ENCODE peak calls at places on chromosomes 6 and 20, in seven cellular contexts. I is left ventricle myocardium inferior, S is ascending aorta, H is GM06990, M is aorta, T is astrocyte, L is prostate gland. U is an unnamed sample. For H3K27me3, the result is how much of the 10 kb centered on the place peaks cover.

GRCh38 chr6:63582579-63583231 is 10.4 kb downstream of the LOC128125822 start:
- DNase-seq in L (no peak), M (no peak), S (no peak), T (no peak), I (no peak), H (no peak), U (no peak)

GRCh38 chr20:11838076-11838636 is 79.5 kb upstream of the BTBD3 start:
- DNase-seq in H (no peak), T (no peak), S (no peak), L (no peak), M (no peak), I (no peak), U (peak)

GRCh38 chr6:5125152-5126006 is 40.2 kb downstream of the PPP1R3G start:
- DNase-seq in L (no peak), H (no peak), I (no peak), T (peak), S (no peak), M (no peak), U (peak)

GRCh38 chr6:125974214-125974866 is 12.0 kb upstream of the TRMT11 start:
- DNase-seq in H (no peak), S (no peak), M (no peak), T (peak), I (no peak), L (no peak), U (peak)

GRCh38 chr6:52186480-52186879 is 305 bp downstream of the IL17A start:
- DNase-seq in T (no peak), H (no peak), I (no peak), M (no peak), S (no peak), L (no peak), U (no peak)

GRCh38 chr20:61640171-61640570 is 388.1 kb downstream of the CDH4 start:
- DNase-seq in S (no peak), T (peak), I (no peak), H (no peak), L (no peak), M (no peak), U (no peak)

GRCh38 chr6:134472661-134473060 is 154.7 kb upstream of the SGK1 start:
- DNase-seq in H (no peak), T (no peak), L (no peak), S (no peak), M (no peak), I (no peak), U (no peak)

GRCh38 chr6:41439524-41440418 is 104.4 kb downstream of the NCR2 start:
- DNase-seq in H (peak), M (no peak), T (no peak), L (no peak), S (no peak), I (no peak), U (no peak)

GRCh38 chr6:113595921-113596376 is 261.2 kb upstream of the MARCKS start:
- DNase-seq in M (no peak), T (peak), I (no peak), L (peak), H (no peak), S (no peak), U (no peak)

GRCh38 chr6:53928641-53929339 is 134.0 kb downstream of the LRRC1 start:
- DNase-seq in H (no peak), I (no peak), S (no peak), L (no peak), M (no peak), T (peak), U (peak)

GRCh38 chr20:23396961-23397620 is 24.2 kb downstream of the NAPB start:
- DNase-seq in S (no peak), H (no peak), M (no peak), I (no peak), T (no peak), L (no peak), U (no peak)

GRCh38 chr6:136669299-136669699 is 119.1 kb upstream of the MAP7 start:
- DNase-seq in L (peak), T (peak), M (no peak), I (no peak), H (no peak), S (no peak), U (peak)

GRCh38 chr20:35290186-35290886 is 1.9 kb downstream of the FAM83C start:
- DNase-seq in H (no peak), L (no peak), M (no peak), S (no peak), T (no peak), I (no peak), U (no peak)

GRCh38 chr6:34517461-34517868 is 38.7 kb downstream of the SPDEF start:
- DNase-seq in I (peak), M (peak), L (no peak), S (no peak), T (no peak), H (no peak), U (no peak)

GRCh38 chr6:167827588-167828324 is 1.0 kb downstream of the AFDN start:
- DNase-seq in H (peak), L (peak), M (peak), T (no peak), S (no peak), I (peak), U (no peak)

GRCh38 chr20:24678351-24679106 is 209.1 kb downstream of the SYNDIG1 start:
- DNase-seq in H (no peak), M (no peak), S (no peak), T (no peak), I (no peak), L (no peak), U (no peak)

GRCh38 chr20:38460040-38460623 is 12.5 kb upstream of the RALGAPB start:
- DNase-seq in S (no peak), H (no peak), M (no peak), I (no peak), T (peak), L (peak), U (peak)

GRCh38 chr6:18978330-18979128 is 591.4 kb downstream of the RNF144B start:
- DNase-seq in T (peak), S (no peak), M (no peak), I (no peak), H (no peak), L (peak), U (peak)

GRCh38 chr20:51610761-51611624 is 68.5 kb upstream of the NFATC2 start:
- DNase-seq in L (no peak), S (no peak), M (no peak), I (no peak), T (no peak), H (no peak), U (no peak)

GRCh38 chr20:64145458-64146300 is 18.6 kb upstream of the MYT1 start:
- DNase-seq in I (no peak), L (no peak), T (no peak), H (no peak), M (peak), S (no peak), U (no peak)

GRCh38 chr6:56860466-56860865 is 94.4 kb upstream of the BEND6 start:
- DNase-seq in M (no peak), S (no peak), L (no peak), H (no peak), T (peak), I (no peak), U (peak)

GRCh38 chr6:36339156-36339555 is 2.5 kb upstream of the BNIP5 start:
- DNase-seq in H (no peak), M (no peak), I (no peak), T (no peak), S (no peak), L (no peak), U (no peak)

GRCh38 chr6:138787138-138787537 is 8.7 kb upstream of the ECT2L start:
- DNase-seq in L (no peak), M (no peak), T (no peak), S (no peak), I (no peak), H (no peak), U (no peak)

GRCh38 chr6:29552512-29553051 is 7.0 kb downstream of the UBD start:
- DNase-seq in M (no peak), T (peak), S (no peak), L (no peak), I (no peak), H (no peak), U (peak)

GRCh38 chr6:158926429-158926828 is 73.6 kb downstream of the RSPH3 start:
- DNase-seq in H (no peak), L (no peak), S (no peak), I (no peak), M (no peak), T (peak), U (peak)

GRCh38 chr6:1611572-1612385 is 2.1 kb downstream of the FOXC1 start:
- DNase-seq in S (no peak), M (no peak), L (no peak), I (no peak), H (no peak), T (peak), U (peak)
- H3K27me3 ChIP-seq in S (under half), M (under half), L (under half), I (half or more), H (under half), T (under half), U (under half)

GRCh38 chr20:2390971-2391675 is 10.4 kb downstream of the TGM6 start:
- DNase-seq in L (no peak), T (no peak), I (no peak), S (no peak), M (no peak), H (no peak), U (no peak)
- H3K27me3 ChIP-seq in L (under half), T (under half), I (under half), S (under half), M (under half), H (under half), U (under half)

GRCh38 chr6:97644353-97644752 is 361.3 kb upstream of the MMS22L start:
- DNase-seq in M (no peak), S (no peak), I (no peak), L (no peak), T (no peak), H (no peak), U (no peak)
- H3K27me3 ChIP-seq in M (under half), S (under half), I (under half), L (under half), T (under half), H (under half), U (under half)

GRCh38 chr20:1184260-1184637 is 532 bp downstream of the TMEM74B start:
- DNase-seq in L (no peak), I (no peak), H (no peak), S (no peak), T (no peak), M (no peak), U (no peak)

GRCh38 chr20:1184638-1185315 is at the start of gene TMEM74B:
- DNase-seq in I (no peak), H (no peak), L (no peak), S (no peak), T (no peak), M (no peak), U (no peak)

GRCh38 chr20:1183153-1183552 is 1.6 kb downstream of the TMEM74B start:
- DNase-seq in T (no peak), S (no peak), H (no peak), I (no peak), M (no peak), L (no peak), U (no peak)

GRCh38 chr20:1180949-1181348 is 3.8 kb downstream of the TMEM74B start:
- DNase-seq in M (no peak), S (no peak), H (no peak), I (no peak), T (no peak), L (no peak), U (no peak)

DNA sequence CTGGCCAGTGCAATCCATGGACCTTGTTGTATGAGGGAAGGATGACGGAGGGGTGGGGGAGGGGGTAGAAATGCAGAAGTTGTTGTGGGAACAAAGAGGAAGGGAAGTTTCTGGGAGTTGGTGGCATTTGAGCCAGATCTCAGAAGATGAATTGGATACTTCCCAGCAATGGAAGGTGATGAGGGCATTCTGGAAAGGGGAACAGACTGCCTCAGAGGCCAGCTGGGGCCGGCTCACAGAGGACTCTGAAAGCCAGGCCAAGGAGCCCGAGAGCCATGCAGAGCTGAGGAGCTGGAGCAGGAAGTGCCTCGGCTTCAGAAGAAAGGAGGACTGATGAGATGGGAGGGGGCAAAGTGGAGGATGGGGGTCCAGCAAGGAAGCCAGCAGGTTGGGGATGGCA is 2.6 kb downstream of the TMEM74B start:
- DNase-seq in S (no peak), I (no peak), T (no peak), L (no peak), M (no peak), H (no peak), U (no peak)
- H3K27me3 ChIP-seq in S (under half), I (under half), T (under half), L (under half), M (under half), H (under half), U (under half)

GRCh38 chr20:56347628-56348305 is 11.0 kb upstream of the FAM210B start:
- DNase-seq in H (no peak), S (no peak), M (no peak), T (no peak), L (no peak), I (no peak), U (no peak)
- H3K27me3 ChIP-seq in H (under half), S (under half), M (under half), T (under half), L (under half), I (half or more), U (under half)

DNA sequence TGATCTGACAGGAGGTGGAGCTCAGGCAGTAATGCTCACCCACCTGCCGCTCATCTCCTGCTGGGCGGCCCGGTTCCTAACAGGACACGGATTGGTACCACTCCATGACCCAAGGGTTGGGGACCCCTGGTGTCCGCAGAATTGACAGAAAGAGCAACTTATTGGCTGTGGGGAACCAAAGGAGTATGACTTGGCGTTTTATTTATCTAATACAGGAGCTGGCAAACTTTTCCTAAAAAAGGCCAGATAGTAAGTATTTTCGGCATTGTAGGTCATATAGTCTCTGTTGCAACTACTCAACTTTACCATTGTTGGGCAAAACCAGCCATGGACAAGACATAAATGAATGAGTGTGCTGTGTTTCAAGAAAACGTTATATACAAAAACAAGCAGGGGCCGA is 44.4 kb upstream of the TRAF3IP2 start:
- DNase-seq in L (no peak), S (no peak), I (no peak), H (no peak), M (no peak), T (no peak), U (no peak)
- H3K27me3 ChIP-seq in L (under half), S (under half), I (under half), H (under half), M (under half), T (under half), U (under half)

U was measured in bronchial epithelial cell.